ENCODE peak calls at places on chromosomes 6 and 20, in five cellular contexts. B is stimulated activated CD4-positive, alpha-beta T cell treated with anti-CD3 and anti-CD28 coated beads, Interleukin-4, amount 100 ng/mL, for 24 hours; U is C1 segment of cervical spinal cord; X is CD4-positive, alpha-beta T cell; V is T follicular helper cell. O is an unnamed sample.

GRCh38 chr6:12351672-12352071 is 61.5 kb downstream of the EDN1 start:
- DNase-seq in B (no peak), U (no peak), X (no peak), V (no peak), O (no peak)

GRCh38 chr6:108549741-108550140 is 11.0 kb upstream of the FOXO3 start:
- DNase-seq in B (no peak), U (no peak), X (no peak), V (no peak), O (peak)

GRCh38 chr6:142378138-142378875 is 76.5 kb downstream of the ADGRG6 start:
- DNase-seq in B (no peak), U (no peak), X (no peak), V (no peak), O (no peak)

GRCh38 chr6:139485742-139486475 is 111.5 kb upstream of the CITED2 start:
- DNase-seq in B (no peak), U (no peak), X (no peak), V (no peak), O (no peak)

GRCh38 chr6:41683460-41684310 is 45.4 kb downstream of the MDFI start:
- DNase-seq in B (peak), U (peak), X (peak), V (peak), O (peak)

GRCh38 chr20:44586986-44587980 is 4.9 kb downstream of the PKIG start:
- DNase-seq in B (no peak), U (no peak), X (no peak), V (no peak), O (no peak)

GRCh38 chr6:34929241-34929978 is 40.4 kb downstream of the ANKS1A start:
- DNase-seq in B (no peak), U (no peak), X (no peak), V (no peak), O (no peak)

GRCh38 chr6:16747232-16748027 is 13.8 kb downstream of the ATXN1 start:
- DNase-seq in B (no peak), U (no peak), X (no peak), V (no peak), O (peak)

GRCh38 chr20:51428451-51429143 is 113.9 kb downstream of the NFATC2 start:
- DNase-seq in B (no peak), U (no peak), X (no peak), V (no peak), O (peak)

GRCh38 chr6:19327246-19327645 is 509.9 kb upstream of the ID4 start:
- DNase-seq in B (no peak), U (no peak), X (no peak), V (no peak), O (no peak)

GRCh38 chr6:1838604-1839003 is 228.9 kb downstream of the FOXC1 start:
- DNase-seq in B (no peak), U (no peak), X (no peak), V (no peak), O (no peak)

GRCh38 chr20:53949319-53949839 is 121.0 kb downstream of the BCAS1 start:
- DNase-seq in B (peak), U (no peak), X (peak), V (peak), O (peak)

GRCh38 chr20:3648941-3649340 is 14.3 kb downstream of the GFRA4 start:
- DNase-seq in B (no peak), U (no peak), X (no peak), V (no peak), O (no peak)

GRCh38 chr20:61026731-61027130 is 225.3 kb upstream of the CDH4 start:
- DNase-seq in B (no peak), U (no peak), X (no peak), V (no peak), O (no peak)

GRCh38 chr6:169816975-169817374 is 65.6 kb downstream of the ERMARD start:
- DNase-seq in B (no peak), U (no peak), X (no peak), V (no peak), O (no peak)

GRCh38 chr20:21183722-21184121 is 57.8 kb downstream of the KIZ start:
- DNase-seq in B (no peak), U (no peak), X (no peak), V (no peak), O (peak)

GRCh38 chr20:33030569-33030968 is 879 bp upstream of the BPIFB6 start:
- DNase-seq in B (no peak), U (no peak), X (no peak), V (no peak), O (no peak)

GRCh38 chr6:79431469-79431868 is 105.8 kb downstream of the LCA5 start:
- DNase-seq in B (no peak), U (no peak), X (no peak), V (no peak), O (no peak)

GRCh38 chr6:169959129-169960002 is 207.9 kb downstream of the ERMARD start:
- DNase-seq in B (peak), U (no peak), X (peak), V (peak), O (no peak)

GRCh38 chr20:48189177-48189576 is 403.9 kb upstream of the SULF2 start:
- DNase-seq in B (no peak), U (no peak), X (no peak), V (no peak), O (no peak)

GRCh38 chr6:53928641-53929339 is 134.0 kb downstream of the LRRC1 start:
- DNase-seq in B (no peak), U (no peak), X (no peak), V (no peak), O (no peak)

GRCh38 chr6:152301021-152301805 is 335.9 kb downstream of the SYNE1 start:
- DNase-seq in B (no peak), U (no peak), X (no peak), V (no peak), O (no peak)

GRCh38 chr6:98627129-98627775 is 207.1 kb upstream of the POU3F2 start:
- DNase-seq in B (no peak), U (no peak), X (no peak), V (no peak), O (no peak)

GRCh38 chr6:43396408-43397149 is 27.1 kb upstream of the ZNF318 start:
- DNase-seq in B (no peak), U (no peak), X (no peak), V (no peak), O (no peak)

GRCh38 chr20:33296206-33296605 is 13.2 kb downstream of the BPIFB1 start:
- DNase-seq in B (no peak), U (no peak), X (no peak), V (no peak), O (no peak)

GRCh38 chr6:51568771-51569170 is 518.6 kb downstream of the PKHD1 start:
- DNase-seq in B (no peak), U (no peak), X (no peak), V (no peak), O (no peak)

GRCh38 chr6:30861257-30862048 is 22.9 kb upstream of the DDR1 start:
- DNase-seq in B (no peak), U (no peak), X (no peak), V (no peak), O (no peak)

GRCh38 chr6:148251286-148251685 is 91.4 kb upstream of the SASH1 start:
- DNase-seq in B (no peak), U (no peak), X (no peak), V (no peak), O (peak)

GRCh38 chr6:46507426-46507825 is 16.2 kb upstream of the RCAN2 start:
- DNase-seq in B (no peak), U (no peak), X (no peak), V (no peak), O (no peak)

GRCh38 chr6:6008114-6008647 is 1.5 kb upstream of the NRN1 start:
- DNase-seq in B (no peak), U (no peak), X (no peak), V (no peak), O (no peak)

GRCh38 chr20:18272451-18272850 is 15.9 kb upstream of the ZNF133 start:
- DNase-seq in B (no peak), U (no peak), X (no peak), V (no peak), O (no peak)

GRCh38 chr6:27471365-27472115 is 1.4 kb downstream of the ZNF184 start:
- DNase-seq in B (no peak), U (no peak), X (no peak), V (no peak), O (no peak)

GRCh38 chr6:111691345-111692225 is 85.9 kb upstream of the TRAF3IP2 start:
- DNase-seq in B (no peak), U (no peak), X (no peak), V (no peak), O (no peak)

O was measured in AG08396.